ENCODE peak calls at places on chromosomes 5 and 9, in six cellular contexts. C is cardiac fibroblast, F is lower leg skin, D is astrocyte of the spinal cord, U is esophagus squamous epithelium, V is chondrocyte. G is an unnamed sample.

GRCh38 chr5:10161778-10162177 is 87.9 kb downstream of the ATPSCKMT start:
- DNase-seq in V (no peak), F (no peak), D (no peak), C (no peak), U (no peak), G (no peak)

GRCh38 chr5:170173227-170173626 is 59.6 kb upstream of the C5orf58 start:
- DNase-seq in D (no peak), U (no peak), C (peak; percentile 15), V (no peak), F (no peak), G (peak; percentile 4)

GRCh38 chr5:145283101-145283500 is 552.0 kb downstream of the PRELID2 start:
- DNase-seq in V (no peak), F (no peak), U (no peak), D (no peak), C (peak; percentile 51), G (peak; percentile 4)

GRCh38 chr5:96714450-96714849 is 52.3 kb downstream of the CAST start:
- DNase-seq in V (no peak), C (peak; percentile 43), U (no peak), D (no peak), F (no peak), G (peak; percentile 49)

GRCh38 chr9:106799146-106799545 is 63.8 kb upstream of the ZNF462 start:
- DNase-seq in F (no peak), C (peak; percentile 93), D (peak; percentile 85), V (no peak), U (no peak), G (peak; percentile 93)

GRCh38 chr9:88742483-88742882 is 207.5 kb downstream of the NXNL2 start:
- DNase-seq in F (no peak), D (peak; percentile 75), U (no peak), V (no peak), C (peak; percentile 86), G (peak; percentile 65)

GRCh38 chr5:151082274-151082902 is 1.6 kb upstream of the TNIP1 start:
- DNase-seq in F (no peak), C (no peak), D (no peak), V (no peak), U (no peak), G (peak; percentile 50)

GRCh38 chr5:34500236-34500836 is 155.8 kb upstream of the RAI14 start:
- DNase-seq in V (no peak), C (peak; percentile 89), D (no peak), U (no peak), F (no peak), G (no peak)

GRCh38 chr5:132388244-132389050 is 18.9 kb downstream of the SLC22A5 start:
- DNase-seq in C (peak; percentile 28), D (peak; percentile 75), V (no peak), U (no peak), F (peak; percentile 83), G (peak; percentile 68)

GRCh38 chr5:2916076-2916682 is 164.7 kb upstream of the IRX2 start:
- DNase-seq in V (no peak), C (no peak), U (no peak), D (no peak), F (no peak), G (no peak)

DNA sequence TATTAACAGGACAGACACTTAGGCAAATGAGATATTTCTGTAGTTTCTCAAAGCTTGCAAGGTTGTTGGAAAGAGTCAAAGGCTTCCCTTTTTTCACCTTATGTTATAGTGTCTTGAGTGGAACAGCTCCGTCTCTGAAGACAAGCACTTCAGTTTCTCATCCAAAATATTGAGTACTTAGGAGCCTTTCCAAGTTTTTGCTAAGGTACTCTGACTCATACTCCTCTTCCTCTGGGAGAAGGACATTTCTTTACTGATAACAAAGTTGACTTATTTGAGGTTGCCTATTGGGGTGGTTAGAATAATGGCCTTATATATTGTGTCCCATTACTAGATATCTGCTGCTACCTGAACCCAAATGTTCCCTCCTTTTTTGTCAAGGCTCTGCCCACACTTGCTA is 869.6 kb downstream of the MAT2B start:
- DNase-seq in F (no peak), U (no peak), V (no peak), C (peak; percentile 27), D (peak; percentile 9), G (no peak)
- TF ChIP-seq CTCF in F (no peak), U (no peak), V (no peak), C (no peak), D (no peak), G (no peak)

DNA sequence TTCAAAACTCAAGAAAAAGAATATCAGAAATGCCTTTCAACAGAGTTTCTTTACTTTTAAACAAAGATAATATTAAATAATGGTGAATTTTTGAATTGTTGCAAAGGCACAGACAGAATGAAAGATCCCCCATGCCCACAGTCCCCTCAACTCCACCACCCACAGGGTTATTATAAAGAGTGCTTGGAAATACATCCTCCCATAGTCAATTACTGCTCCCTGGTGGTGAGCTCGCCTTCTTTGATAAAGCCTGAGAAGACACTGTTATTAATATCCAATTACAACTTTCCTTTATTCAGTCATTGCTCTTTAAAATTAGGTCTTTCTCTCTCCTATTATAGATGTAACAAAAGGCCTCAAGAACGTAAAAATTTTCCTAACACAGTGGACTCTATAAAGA is 490.2 kb upstream of the RORB start:
- DNase-seq in F (no peak), C (no peak), U (no peak), V (no peak), D (peak; percentile 23), G (peak; percentile 74)
- TF ChIP-seq CTCF in F (no peak), C (no peak), U (no peak), V (no peak), D (peak; percentile 35), G (peak; percentile 66)

DNA sequence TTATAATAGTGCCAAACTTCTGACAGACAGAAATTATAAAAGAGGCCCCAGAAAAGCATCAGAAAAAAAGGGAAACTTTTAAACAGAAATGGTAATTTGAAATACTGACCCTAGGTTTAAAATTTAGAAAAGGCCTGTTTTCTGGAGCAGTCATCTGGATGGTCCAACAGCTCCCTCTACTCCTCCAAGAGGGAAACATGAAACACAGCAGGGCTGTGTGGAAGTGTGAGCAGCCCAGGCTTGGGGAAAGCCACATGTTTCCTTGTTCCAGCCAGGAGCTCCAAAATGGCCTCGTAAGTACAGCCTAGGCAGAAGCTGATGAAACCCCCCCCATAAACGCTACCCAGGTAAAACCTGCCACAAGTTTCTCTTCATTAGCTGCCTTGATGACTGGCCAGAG is 499.3 kb upstream of the ADAMTS16 start:
- DNase-seq in C (no peak), D (peak; percentile 9), V (no peak), U (no peak), F (no peak), G (peak; percentile 10)
- TF ChIP-seq CTCF in C (no peak), D (peak; percentile 13), V (peak; percentile 79), U (no peak), F (no peak), G (peak; percentile 35)

DNA sequence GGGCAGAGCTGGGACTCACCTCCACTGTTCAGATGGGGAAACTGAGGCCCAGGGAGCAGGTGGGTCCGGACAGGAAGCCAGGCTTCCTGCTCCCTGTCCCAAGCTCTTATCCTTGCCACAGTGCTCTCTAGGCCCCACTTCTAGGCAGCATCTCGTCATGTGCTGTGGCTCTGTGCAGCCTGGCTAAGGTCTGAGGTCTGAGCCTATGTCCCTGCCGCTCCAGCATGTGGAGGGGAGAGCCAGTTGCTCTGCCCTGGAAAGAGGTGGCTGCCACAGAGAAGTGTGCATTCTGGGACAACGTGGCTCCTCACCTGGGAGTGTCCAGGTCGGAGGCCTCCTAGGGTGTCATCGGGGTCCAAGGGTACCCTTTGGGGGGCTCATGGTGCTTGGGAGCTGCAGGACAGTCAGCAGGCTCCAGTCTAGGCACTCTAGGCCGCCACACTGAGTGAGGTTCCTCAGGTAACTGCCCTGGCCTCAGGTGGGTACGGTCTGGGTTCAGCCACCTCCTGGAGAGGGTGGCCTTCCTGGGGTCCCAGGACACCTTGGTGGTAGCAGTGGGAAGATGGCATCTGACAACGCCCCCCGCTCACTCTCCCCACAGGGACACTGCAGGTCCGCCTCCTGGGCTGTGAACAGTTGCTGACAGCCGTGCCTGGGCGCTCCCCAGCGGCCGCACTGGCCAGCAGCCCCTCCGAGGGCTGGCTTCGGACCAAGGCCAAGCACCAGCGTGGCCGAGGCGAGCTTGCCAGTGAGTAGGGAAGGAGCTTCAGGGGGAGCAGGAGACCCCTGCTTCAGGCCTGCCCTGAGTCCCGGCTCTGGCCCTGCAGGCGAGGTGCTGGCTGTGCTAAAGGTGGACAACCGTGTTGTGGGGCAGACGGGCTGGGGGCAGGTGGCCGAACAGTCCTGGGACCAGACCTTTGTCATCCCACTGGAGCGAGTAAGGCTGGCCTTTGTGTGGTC is 10.4 kb downstream of the PKN3 start:
- DNase-seq in C (no peak), D (no peak), V (peak; percentile 80), F (peak; percentile 79), U (no peak), G (no peak)
- TF ChIP-seq CTCF in C (no peak), D (no peak), V (no peak), F (no peak), U (no peak), G (no peak)

GRCh38 chr5:113682497-113683136 is 169.1 kb downstream of the YTHDC2 start:
- DNase-seq in U (no peak), F (no peak), V (no peak), D (no peak), C (peak; percentile 9), G (peak; percentile 22)
- TF ChIP-seq CTCF in U (no peak), F (no peak), V (peak; percentile 60), D (no peak), C (no peak), G (peak; percentile 21)

DNA sequence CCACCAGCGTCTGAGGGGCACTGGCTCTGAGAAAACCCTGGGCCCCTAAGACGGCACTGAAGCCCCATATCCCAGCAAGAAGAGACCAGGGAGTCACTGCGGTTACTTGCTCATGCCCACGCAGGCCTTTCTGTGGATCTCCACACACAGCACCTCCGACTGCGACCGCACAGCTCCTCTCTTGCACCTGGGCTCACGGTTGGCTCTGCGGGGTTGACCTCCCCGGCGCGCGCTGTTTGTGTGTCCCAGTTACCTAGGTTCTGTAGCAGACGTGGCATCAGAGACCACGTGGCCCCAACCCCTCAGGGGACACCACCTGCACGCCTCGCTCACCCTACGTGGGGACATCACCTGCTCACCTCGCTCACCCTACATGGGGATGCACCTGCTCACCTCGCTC is 12.7 kb downstream of the LPCAT1 start:
- DNase-seq in U (no peak), F (peak; percentile 83), C (no peak), V (peak; percentile 88), D (no peak), G (no peak)
- TF ChIP-seq CTCF in U (no peak), F (no peak), C (no peak), V (no peak), D (no peak), G (no peak)

GRCh38 chr5:110055301-110055700 is 365.6 kb downstream of the MAN2A1 start:
- DNase-seq in V (no peak), D (peak; percentile 60), C (peak; percentile 14), F (no peak), U (no peak), G (no peak)

GRCh38 chr5:110053205-110053604 is 363.5 kb downstream of the MAN2A1 start:
- DNase-seq in F (no peak), V (no peak), C (no peak), D (no peak), U (no peak), G (no peak)

GRCh38 chr5:110056580-110057114 is 366.9 kb downstream of the MAN2A1 start:
- DNase-seq in F (no peak), C (no peak), U (no peak), V (no peak), D (no peak), G (no peak)

GRCh38 chr5:110053824-110054223 is 364.1 kb downstream of the MAN2A1 start:
- DNase-seq in F (no peak), U (no peak), C (no peak), D (no peak), V (no peak), G (no peak)

GRCh38 chr5:110054240-110054639 is 364.5 kb downstream of the MAN2A1 start:
- DNase-seq in V (no peak), U (peak; percentile 4), C (peak; percentile 74), F (no peak), D (peak; percentile 87), G (peak; percentile 97)
- TF ChIP-seq CTCF in V (peak; percentile 70), U (no peak), C (peak; percentile 27), F (no peak), D (peak; percentile 47), G (peak; percentile 76)